ENCODE peak calls at places on chromosomes 7 and 10, in seven cellular contexts. S is coronary artery, E is heart left ventricle, T is RWPE1, O is HL-60, B is H9, M is colonic mucosa. F is an unnamed sample.

GRCh38 chr10:89332092-89332633 is 4.4 kb downstream of the IFIT3 start:
- DNase-seq in S (no peak), E (no peak), T (peak), O (no peak), B (no peak), M (peak), F (no peak)

GRCh38 chr7:111264111-111264868 is 173.4 kb downstream of the LRRN3 start:
- DNase-seq in S (no peak), E (no peak), T (no peak), O (no peak), B (no peak), M (no peak), F (no peak)

GRCh38 chr10:18104223-18104872 is 35.9 kb upstream of the CACNB2 start:
- DNase-seq in S (no peak), E (peak), T (peak), O (peak), B (peak), M (peak), F (no peak)

GRCh38 chr7:43756368-43757072 is 2.0 kb upstream of the BLVRA start:
- DNase-seq in S (no peak), E (no peak), T (no peak), O (no peak), B (no peak), M (peak), F (no peak)

GRCh38 chr10:62224606-62225005 is 44.0 kb downstream of the RTKN2 start:
- DNase-seq in S (no peak), E (no peak), T (no peak), O (no peak), B (no peak), M (no peak), F (no peak)

GRCh38 chr10:86799188-86799845 is 42.9 kb downstream of the BMPR1A start:
- DNase-seq in S (no peak), E (no peak), T (no peak), O (no peak), B (no peak), M (no peak), F (no peak)

GRCh38 chr7:47649901-47650300 is 68.0 kb upstream of the TNS3 start:
- DNase-seq in S (no peak), E (no peak), T (no peak), O (no peak), B (no peak), M (no peak), F (no peak)

GRCh38 chr10:551489-552252 is 137.8 kb downstream of the DIP2C start:
- DNase-seq in S (no peak), E (no peak), T (no peak), O (no peak), B (no peak), M (no peak), F (no peak)

GRCh38 chr7:5596046-5596895 is 172.6 kb upstream of the TNRC18 start:
- DNase-seq in S (peak), E (peak), T (peak), O (no peak), B (peak), M (peak), F (peak)
- H3K27ac ChIP-seq in S (peak), E (peak), T (peak), O (no peak), B (no peak), M (peak), F (peak)

DNA sequence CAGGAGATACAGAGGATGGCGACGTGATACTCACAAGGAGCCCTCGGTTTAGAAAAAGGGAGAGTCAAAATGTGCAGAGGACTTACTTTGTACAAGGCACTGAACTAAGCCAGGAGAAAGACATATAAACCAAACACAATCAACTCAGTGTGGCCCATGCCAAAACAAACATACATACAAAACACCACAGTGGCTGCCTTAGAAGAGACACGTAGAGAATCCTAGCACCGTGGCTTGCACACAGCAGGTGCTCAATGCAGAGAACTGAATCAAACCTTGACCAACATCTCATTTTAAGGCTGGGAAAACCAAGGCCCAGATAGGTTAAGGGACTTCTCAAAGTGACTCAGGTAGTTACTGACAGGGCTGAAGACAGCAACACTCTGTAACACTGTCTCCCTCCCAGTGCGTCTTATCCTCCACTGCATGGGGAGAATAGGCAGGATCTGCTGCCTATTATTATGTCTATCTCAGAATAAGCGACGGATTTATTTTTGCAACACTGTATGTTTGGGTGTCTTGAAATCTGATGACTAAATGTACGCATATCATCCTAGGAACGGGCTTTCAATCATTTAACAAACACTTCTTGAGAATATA is 11.0 kb downstream of the SORBS1 start:
- DNase-seq in S (no peak), E (no peak), T (no peak), O (no peak), B (no peak), M (no peak), F (no peak)
- H3K27ac ChIP-seq in S (no peak), E (peak), T (no peak), O (no peak), B (no peak), M (no peak), F (no peak)

GRCh38 chr7:19215421-19215820 is 70.2 kb upstream of the FERD3L start:
- DNase-seq in S (no peak), E (no peak), T (no peak), O (no peak), B (no peak), M (no peak), F (no peak)
- H3K27ac ChIP-seq in S (no peak), E (no peak), T (no peak), O (no peak), B (no peak), M (no peak), F (no peak)

GRCh38 chr10:23869996-23870395 is 338.9 kb upstream of the KIAA1217 start:
- DNase-seq in S (no peak), E (no peak), T (no peak), O (no peak), B (no peak), M (no peak), F (no peak)
- H3K27ac ChIP-seq in S (no peak), E (no peak), T (no peak), O (no peak), B (no peak), M (no peak), F (no peak)

GRCh38 chr10:73967022-73967429 is 30.9 kb upstream of the VCL start:
- DNase-seq in S (no peak), E (no peak), T (peak), O (no peak), B (peak), M (no peak), F (no peak)
- H3K27ac ChIP-seq in S (peak), E (peak), T (peak), O (no peak), B (peak), M (peak), F (no peak)

GRCh38 chr7:84092207-84092606 is 102.4 kb downstream of the SEMA3A start:
- DNase-seq in S (no peak), E (no peak), T (peak), O (no peak), B (no peak), M (no peak), F (no peak)
- H3K27ac ChIP-seq in S (no peak), E (no peak), T (no peak), O (no peak), B (no peak), M (peak), F (no peak)

GRCh38 chr10:103651783-103652476 is 158.4 kb downstream of the NEURL1 start:
- DNase-seq in S (no peak), E (peak), T (no peak), O (no peak), B (no peak), M (peak), F (no peak)

GRCh38 chr10:103652599-103653281 is 159.2 kb downstream of the NEURL1 start:
- DNase-seq in S (no peak), E (no peak), T (no peak), O (no peak), B (no peak), M (peak), F (no peak)

GRCh38 chr10:103654925-103655324 is 161.4 kb downstream of the NEURL1 start:
- DNase-seq in S (no peak), E (no peak), T (no peak), O (no peak), B (no peak), M (no peak), F (no peak)

GRCh38 chr10:103657061-103657591 is 163.6 kb downstream of the NEURL1 start:
- DNase-seq in S (no peak), E (no peak), T (no peak), O (no peak), B (no peak), M (no peak), F (no peak)

DNA sequence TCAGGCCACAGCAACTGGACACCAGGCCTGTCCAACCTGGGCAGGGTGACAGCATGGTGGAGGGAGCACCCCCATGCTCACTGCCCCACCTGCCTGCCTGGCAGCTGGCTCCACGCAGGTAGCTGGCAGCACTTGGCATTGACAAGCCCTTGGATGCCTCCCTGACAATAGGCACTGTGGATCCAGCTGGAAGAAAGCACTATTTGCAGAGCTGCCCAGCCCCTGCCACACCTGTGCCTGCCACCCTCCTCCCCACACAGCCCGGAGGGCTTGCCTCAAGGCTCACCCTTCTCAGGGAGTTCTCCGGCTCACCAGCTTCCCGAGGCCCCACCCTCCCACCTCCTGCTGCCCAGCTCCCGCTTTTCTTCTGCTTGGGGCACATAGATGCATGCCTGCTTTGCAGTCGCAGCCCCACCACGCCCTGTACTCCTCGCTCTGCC is 160.1 kb downstream of the NEURL1 start:
- DNase-seq in S (no peak), E (no peak), T (peak), O (no peak), B (no peak), M (peak), F (no peak)
- H3K27ac ChIP-seq in S (no peak), E (no peak), T (peak), O (no peak), B (no peak), M (peak), F (no peak)